ENCODE peak calls at places on chromosomes 11 and 22, in four cellular contexts. D, T, L and U are unnamed samples.

GRCh38 chr22:41504397-41504796 is 35.5 kb downstream of the ACO2 start:
- DNase-seq in D (no peak), T (no peak), L (no peak), U (no peak)

GRCh38 chr11:70643642-70644041 is 245.3 kb downstream of the CTTN start:
- DNase-seq in D (peak), T (no peak), L (no peak), U (no peak)

GRCh38 chr11:117809236-117810055 is 12.4 kb upstream of the DSCAML1 start:
- DNase-seq in D (no peak), T (peak), L (peak), U (peak)

GRCh38 chr11:78080818-78081495 is 1.3 kb upstream of the NDUFC2 start:
- DNase-seq in D (no peak), T (no peak), L (peak), U (no peak)

GRCh38 chr11:8597182-8597581 is 3.2 kb upstream of the STK33 start:
- DNase-seq in D (no peak), T (no peak), L (peak), U (no peak)

GRCh38 chr11:5335166-5335565 is 8.2 kb downstream of the OR51B5 start:
- DNase-seq in D (no peak), T (no peak), L (no peak), U (no peak)

GRCh38 chr22:37241351-37242142 is 2.5 kb downstream of the RAC2 start:
- DNase-seq in D (no peak), T (no peak), L (no peak), U (no peak)

GRCh38 chr11:12824281-12825041 is 150.2 kb downstream of the TEAD1 start:
- DNase-seq in D (no peak), T (no peak), L (no peak), U (no peak)

GRCh38 chr22:21567456-21568206 is at the start of gene UBE2L3:
- DNase-seq in D (peak), T (peak), L (peak), U (peak)

GRCh38 chr22:21876486-21877176 is 9.2 kb upstream of the MAPK1 start:
- DNase-seq in D (no peak), T (no peak), L (peak), U (no peak)

GRCh38 chr11:316031-316701 is 2.3 kb downstream of the IFITM1 start:
- DNase-seq in D (no peak), T (peak), L (no peak), U (peak)

GRCh38 chr22:20233351-20234313 is 34.5 kb downstream of the RTN4R start:
- DNase-seq in D (no peak), T (no peak), L (no peak), U (no peak)

GRCh38 chr11:72088076-72088806 is 7.6 kb downstream of the LRRC51 start:
- DNase-seq in D (no peak), T (no peak), L (no peak), U (no peak)

GRCh38 chr11:128279861-128280260 is 307.5 kb downstream of the ETS1 start:
- DNase-seq in D (no peak), T (no peak), L (peak), U (no peak)

GRCh38 chr11:96567193-96567592 is 177.4 kb downstream of the JRKL start:
- DNase-seq in D (no peak), T (peak), L (no peak), U (no peak)

GRCh38 chr22:39277135-39277607 is 32.4 kb upstream of the PDGFB start:
- DNase-seq in D (no peak), T (no peak), L (peak), U (no peak)

GRCh38 chr11:130598433-130598832 is 150.0 kb downstream of the ADAMTS15 start:
- DNase-seq in D (no peak), T (no peak), L (no peak), U (no peak)

GRCh38 chr11:117868815-117869642 is 7.4 kb downstream of the FXYD6 start:
- DNase-seq in D (no peak), T (no peak), L (no peak), U (no peak)

GRCh38 chr11:44376423-44376822 is 66.5 kb upstream of the ALX4 start:
- DNase-seq in D (no peak), T (no peak), L (no peak), U (no peak)

GRCh38 chr11:35911616-35912165 is 32.2 kb upstream of the LDLRAD3 start:
- DNase-seq in D (no peak), T (no peak), L (no peak), U (no peak)

GRCh38 chr11:28466506-28466905 is 358.3 kb downstream of the METTL15 start:
- DNase-seq in D (no peak), T (no peak), L (no peak), U (no peak)

GRCh38 chr22:50184541-50185383 is 951 bp upstream of the TRABD start:
- DNase-seq in D (no peak), T (peak), L (no peak), U (no peak)

GRCh38 chr11:1922411-1923113 is 3.1 kb downstream of the TNNT3 start:
- DNase-seq in D (no peak), T (peak), L (no peak), U (no peak)

GRCh38 chr22:35995772-35996171 is 32.9 kb downstream of the RBFOX2 start:
- DNase-seq in D (no peak), T (no peak), L (peak), U (no peak)

GRCh38 chr11:118245946-118246562 is 6.1 kb downstream of the MPZL3 start:
- DNase-seq in D (no peak), T (no peak), L (no peak), U (no peak)

GRCh38 chr11:43643898-43644625 is 36.5 kb upstream of the HSD17B12 start:
- DNase-seq in D (peak), T (peak), L (peak), U (peak)

GRCh38 chr22:29143848-29144785 is 61.6 kb upstream of the EMID1 start:
- DNase-seq in D (no peak), T (no peak), L (no peak), U (no peak)

GRCh38 chr22:48758905-48759875 is 1068.5 kb downstream of the BRD1 start:
- DNase-seq in D (no peak), T (no peak), L (no peak), U (peak)

GRCh38 chr11:79926707-79927106 is 485.9 kb upstream of the TENM4 start:
- DNase-seq in D (no peak), T (no peak), L (no peak), U (no peak)

GRCh38 chr11:79940165-79940564 is 499.3 kb upstream of the TENM4 start:
- DNase-seq in D (no peak), T (no peak), L (peak), U (peak)

GRCh38 chr11:45810431-45811108 is 5.6 kb downstream of the SLC35C1 start:
- DNase-seq in D (no peak), T (no peak), L (no peak), U (no peak)

GRCh38 chr22:33748714-33749113 is 171.6 kb downstream of the LARGE1 start:
- DNase-seq in D (peak), T (no peak), L (no peak), U (no peak)

GRCh38 chr11:84909740-84910139 is 717.4 kb downstream of the DLG2 start:
- DNase-seq in D (no peak), T (peak), L (no peak), U (peak)

GRCh38 chr22:24133187-24133965 is 47.9 kb upstream of the SUSD2 start:
- DNase-seq in D (no peak), T (no peak), L (peak), U (peak)

GRCh38 chr22:27534720-27535125 is 266.8 kb downstream of the MN1 start:
- DNase-seq in D (no peak), T (no peak), L (peak), U (no peak)

GRCh38 chr11:70730411-70730810 is 332.1 kb downstream of the CTTN start:
- DNase-seq in D (no peak), T (no peak), L (no peak), U (no peak)

GRCh38 chr11:134905966-134906955 is 494.2 kb upstream of the B3GAT1 start:
- DNase-seq in D (no peak), T (no peak), L (no peak), U (no peak)

GRCh38 chr11:29780756-29781155 is 236.1 kb downstream of the KCNA4 start:
- DNase-seq in D (no peak), T (peak), L (no peak), U (no peak)

DNA sequence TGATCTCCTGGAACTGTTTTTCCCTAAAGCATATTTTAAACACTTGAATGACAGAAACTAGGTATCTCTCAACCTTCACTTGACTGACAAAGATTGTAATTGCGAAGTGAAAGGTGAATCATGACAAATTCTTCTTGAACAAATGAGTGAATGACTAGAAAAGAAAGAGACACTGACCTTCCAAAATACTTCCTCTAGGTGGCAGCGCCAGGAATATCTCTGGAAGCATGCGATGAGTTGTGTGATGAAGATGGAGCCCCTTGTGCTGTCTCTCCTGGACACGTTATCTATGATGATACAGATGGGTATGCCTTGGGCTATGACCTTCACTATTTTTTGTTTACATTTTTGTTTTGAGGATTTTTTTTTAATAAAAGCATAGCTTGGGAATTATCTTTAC is 7.0 kb upstream of the CASP12 start:
- DNase-seq in D (no peak), T (peak), L (no peak), U (no peak)
- H2AFZ ChIP-seq in D (no peak), T (no peak), L (no peak), U (no peak)

DNA sequence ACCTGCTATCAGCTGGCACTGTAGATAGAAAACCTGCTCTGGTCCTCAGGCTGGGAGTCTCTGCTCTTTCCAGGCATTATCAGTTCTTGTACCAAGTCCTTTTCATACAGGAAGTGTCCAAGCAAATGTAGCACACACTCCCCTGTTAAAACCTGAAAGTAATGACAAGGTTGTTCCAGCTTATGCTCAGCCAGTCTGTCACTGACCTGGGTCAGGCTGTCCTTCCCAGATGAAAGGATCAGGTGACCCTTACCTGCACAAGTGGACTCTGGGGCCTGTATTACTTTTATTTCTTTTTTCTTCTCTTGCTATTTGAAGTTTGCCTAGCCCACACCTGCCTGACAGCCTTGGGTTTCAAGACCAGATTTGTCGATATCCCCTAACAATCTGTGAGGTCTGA is 156.3 kb upstream of the SESN3 start:
- DNase-seq in D (no peak), T (no peak), L (no peak), U (no peak)
- H2AFZ ChIP-seq in D (no peak), T (no peak), L (no peak), U (no peak)

DNA sequence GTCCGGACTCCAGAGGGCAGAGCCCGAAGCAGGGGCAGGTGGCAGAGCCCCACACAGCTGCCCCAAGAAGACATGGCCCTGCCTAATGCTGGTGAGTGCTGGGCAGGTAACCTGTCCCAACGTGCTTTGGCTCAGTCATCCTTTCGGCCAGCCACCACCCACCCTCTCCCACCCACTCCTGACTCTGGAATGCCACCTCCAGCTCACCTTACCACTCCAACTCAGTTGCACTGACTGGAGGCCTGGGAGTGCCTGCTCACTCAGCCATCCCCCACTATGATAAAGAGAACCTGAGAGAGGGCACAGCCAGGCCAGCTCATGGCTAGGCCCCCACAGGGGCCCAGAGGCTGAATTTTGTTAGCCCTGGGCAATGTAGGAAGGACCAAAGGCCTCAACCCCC is 53.8 kb upstream of the MPEG1 start:
- DNase-seq in D (no peak), T (no peak), L (no peak), U (no peak)
- H2AFZ ChIP-seq in D (peak), T (no peak), L (no peak), U (no peak)

DNA sequence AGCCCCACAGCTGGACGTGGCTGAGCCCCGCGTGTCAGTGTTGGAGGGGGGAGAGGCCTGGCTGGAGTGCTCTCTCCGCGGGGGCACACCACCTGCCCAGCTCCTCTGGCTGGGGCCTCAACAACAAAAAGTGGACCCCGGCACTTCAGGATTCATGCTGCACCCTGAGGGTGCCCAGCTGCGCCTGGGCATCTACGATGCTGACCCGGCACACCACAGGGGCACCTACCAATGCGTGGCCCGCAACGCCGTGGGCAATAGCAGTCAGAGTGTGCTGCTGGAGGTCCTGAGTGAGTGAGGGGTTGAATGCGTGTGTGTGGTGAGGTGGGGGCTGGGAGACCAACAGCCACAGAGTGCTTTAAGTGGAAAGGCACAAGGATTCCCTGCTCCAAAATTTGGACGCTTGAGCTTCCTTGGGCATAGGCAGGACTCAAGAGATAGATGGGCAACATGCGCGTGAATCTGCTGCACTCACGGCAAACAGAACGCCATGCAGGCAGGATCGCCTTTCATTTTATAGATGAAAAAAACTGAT is 7.6 kb downstream of the VSIG10L2 start:
- DNase-seq in D (no peak), T (no peak), L (no peak), U (no peak)
- H2AFZ ChIP-seq in D (no peak), T (no peak), L (no peak), U (no peak)

DNA sequence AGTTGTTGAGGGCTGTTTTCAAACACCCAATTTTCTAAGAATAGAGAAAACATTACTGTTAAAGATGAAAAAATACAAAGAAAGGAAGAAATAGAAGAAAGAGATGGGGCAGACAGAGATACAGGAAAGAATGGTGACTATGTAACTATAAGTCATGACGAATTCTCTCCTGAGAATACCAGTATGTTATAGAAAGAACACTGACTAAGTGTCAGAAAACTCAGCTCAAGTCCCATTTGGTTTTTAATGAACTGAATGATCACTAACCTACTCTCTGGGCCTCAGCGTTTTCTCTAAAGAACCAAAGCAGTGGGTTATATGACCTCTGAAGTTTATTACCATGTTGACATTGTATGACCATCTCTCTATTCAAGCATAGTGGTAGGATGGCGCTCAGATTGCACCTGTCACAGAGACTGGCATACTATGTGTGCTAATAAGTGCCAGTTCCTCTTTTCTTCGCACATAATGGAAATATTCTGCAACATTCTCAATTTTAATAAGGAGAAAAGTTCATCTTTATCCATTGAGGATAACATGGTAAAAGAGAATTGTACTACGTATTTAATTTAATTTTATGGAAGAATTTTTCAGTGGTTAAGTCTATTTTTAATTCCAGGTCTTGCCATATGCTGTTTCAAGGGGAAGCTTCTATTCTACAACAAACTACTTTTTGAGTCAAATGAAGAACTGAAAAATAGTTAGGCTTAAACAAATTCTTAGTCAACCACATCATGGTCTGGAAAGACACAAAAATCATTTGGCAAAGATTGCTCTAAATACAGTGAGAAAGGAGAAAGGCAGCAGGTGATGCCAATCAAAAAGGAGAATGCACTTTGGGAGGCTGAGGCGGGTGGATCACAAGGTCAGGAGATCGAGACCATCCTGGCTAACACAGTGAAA is 25.0 kb upstream of the EED start:
- DNase-seq in D (peak), T (no peak), L (no peak), U (no peak)
- H2AFZ ChIP-seq in D (peak), T (no peak), L (no peak), U (no peak)

GRCh38 chr11:42542336-42542735 is 769.5 kb upstream of the API5 start:
- DNase-seq in D (no peak), T (no peak), L (no peak), U (no peak)

GRCh38 chr11:42543844-42544243 is 768.0 kb upstream of the API5 start:
- DNase-seq in D (no peak), T (no peak), L (no peak), U (no peak)

DNA sequence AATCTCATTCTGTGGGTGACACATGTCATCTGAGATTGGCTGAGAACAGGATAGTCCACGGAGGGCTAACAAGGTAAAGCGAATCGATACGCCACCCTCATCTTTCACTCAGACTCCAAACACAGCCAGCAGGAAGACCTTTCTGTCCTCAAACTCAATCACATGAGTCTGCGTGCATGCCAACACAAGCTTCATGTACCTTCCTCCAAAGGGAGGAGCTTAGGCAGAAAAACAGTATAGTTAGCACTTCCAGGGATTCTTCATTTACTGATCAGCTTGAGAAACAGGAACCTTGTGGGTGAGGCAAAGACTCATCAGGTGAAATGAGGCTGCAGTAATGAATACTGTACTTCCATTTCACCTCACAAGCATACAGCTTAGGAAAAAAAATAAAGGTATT is 767.1 kb upstream of the API5 start:
- DNase-seq in D (no peak), T (no peak), L (no peak), U (no peak)
- H2AFZ ChIP-seq in D (no peak), T (peak), L (no peak), U (no peak)

GRCh38 chr11:10898003-10898762 is 40.3 kb upstream of the ZBED5 start:
- DNase-seq in D (no peak), T (no peak), L (no peak), U (no peak)
- H2AFZ ChIP-seq in D (no peak), T (no peak), L (peak), U (no peak)

GRCh38 chr11:62905286-62905685 is 15.9 kb downstream of the CHRM1 start:
- DNase-seq in D (no peak), T (no peak), L (no peak), U (no peak)

GRCh38 chr11:62902932-62903331 is 18.2 kb downstream of the CHRM1 start:
- DNase-seq in D (no peak), T (no peak), L (peak), U (no peak)

GRCh38 chr11:62909107-62909894 is 11.9 kb downstream of the CHRM1 start:
- DNase-seq in D (peak), T (peak), L (peak), U (peak)

GRCh38 chr11:62908468-62909072 is 12.6 kb downstream of the CHRM1 start:
- DNase-seq in D (no peak), T (no peak), L (no peak), U (no peak)

GRCh38 chr11:62905927-62906531 is 15.1 kb downstream of the CHRM1 start:
- DNase-seq in D (peak), T (peak), L (peak), U (peak)
- H2AFZ ChIP-seq in D (no peak), T (peak), L (peak), U (peak)